ENCODE peak calls at places on chromosomes 13 and 19, in eight cellular contexts. D, I, E, F, M, V, B and X are unnamed samples.

GRCh38 chr13:108947551-108948030 is 318.2 kb downstream of the MYO16 start:
- DNase-seq in B (peak; percentile 30), M (no peak), D (no peak), E (no peak), V (no peak), F (no peak), I (no peak), X (no peak)

GRCh38 chr13:98370806-98371553 is 193.9 kb upstream of the RNF113B start:
- DNase-seq in B (peak; percentile 78), F (peak; percentile 92), V (no peak), E (no peak), D (no peak), M (peak; percentile 10), I (peak; percentile 46), X (no peak)

GRCh38 chr19:33906578-33907335 is 110.1 kb downstream of the KCTD15 start:
- DNase-seq in F (no peak), E (peak; percentile 85), B (peak; percentile 43), D (no peak), V (no peak), I (peak; percentile 13), M (no peak), X (no peak)

GRCh38 chr19:14669940-14670339 is 4.7 kb downstream of the ADGRE3 start:
- DNase-seq in I (no peak), E (no peak), B (no peak), V (no peak), D (no peak), F (no peak), M (no peak), X (no peak)

GRCh38 chr13:47215741-47216140 is 318.9 kb upstream of the HTR2A start:
- DNase-seq in E (peak; percentile 55), B (no peak), F (peak; percentile 68), D (no peak), I (no peak), M (no peak), V (no peak), X (no peak)

GRCh38 chr13:51282322-51282721 is 57.2 kb upstream of the SERPINE3 start:
- DNase-seq in E (peak; percentile 44), D (no peak), V (no peak), F (no peak), I (no peak), B (peak; percentile 79), M (no peak), X (no peak)

GRCh38 chr19:10872551-10873107 is 1.3 kb downstream of the CARM1 start:
- DNase-seq in D (peak; percentile 51), F (no peak), E (peak; percentile 46), V (peak; percentile 25), B (no peak), I (no peak), M (no peak), X (no peak)

GRCh38 chr13:45861352-45861751 is 9.8 kb upstream of the SIAH3 start:
- DNase-seq in I (no peak), D (no peak), M (no peak), E (no peak), B (no peak), F (no peak), V (no peak), X (no peak)

GRCh38 chr19:23054456-23054855 is 51.5 kb upstream of the ZNF728 start:
- DNase-seq in V (no peak), D (no peak), B (no peak), M (no peak), F (no peak), I (no peak), E (no peak), X (no peak)

GRCh38 chr13:46476174-46476573 is 76.8 kb upstream of the LRCH1 start:
- DNase-seq in M (no peak), E (no peak), V (no peak), D (no peak), I (no peak), F (no peak), B (no peak), X (no peak)

GRCh38 chr19:21604941-21605548 is 99.6 kb downstream of the ZNF429 start:
- DNase-seq in V (no peak), E (no peak), B (peak; percentile 67), I (peak; percentile 47), F (no peak), M (no peak), D (no peak), X (no peak)

GRCh38 chr13:45658586-45659235 is 43.2 kb upstream of the ERICH6B start:
- DNase-seq in B (no peak), I (no peak), D (no peak), E (no peak), V (no peak), M (no peak), F (no peak), X (no peak)

GRCh38 chr13:107284168-107284567 is 716.2 kb upstream of the ARGLU1 start:
- DNase-seq in B (no peak), D (no peak), M (no peak), F (no peak), V (no peak), E (no peak), I (no peak), X (no peak)

GRCh38 chr13:39448831-39449230 is 154.2 kb downstream of the LHFPL6 start:
- DNase-seq in D (no peak), F (no peak), M (peak; percentile 44), B (no peak), E (no peak), V (no peak), I (peak; percentile 23), X (no peak)

GRCh38 chr19:8498295-8498694 is 4.1 kb downstream of the PRAM1 start:
- DNase-seq in M (no peak), V (no peak), D (peak; percentile 27), I (no peak), F (no peak), E (peak; percentile 47), B (no peak), X (no peak)

GRCh38 chr19:46606019-46606418 is 4.9 kb downstream of the CALM3 start:
- DNase-seq in I (no peak), M (no peak), F (no peak), B (no peak), E (peak; percentile 22), V (no peak), D (peak; percentile 28), X (no peak)

GRCh38 chr19:17200408-17201079 is 14.6 kb upstream of the USE1 start:
- DNase-seq in F (no peak), B (no peak), V (no peak), E (no peak), D (no peak), I (no peak), M (no peak), X (no peak)

GRCh38 chr19:29366757-29367156 is 153.8 kb upstream of the UQCRFS1 start:
- DNase-seq in V (no peak), M (no peak), B (no peak), E (peak; percentile 34), D (no peak), I (no peak), F (no peak), X (no peak)

GRCh38 chr13:22092791-22093545 is 422.1 kb downstream of the FGF9 start:
- DNase-seq in F (no peak), I (no peak), E (no peak), B (no peak), D (no peak), M (no peak), V (no peak), X (no peak)

GRCh38 chr13:40597735-40598365 is 68.6 kb downstream of the FOXO1 start:
- DNase-seq in E (no peak), M (peak; percentile 23), I (no peak), F (no peak), V (no peak), D (no peak), B (peak; percentile 48), X (peak; percentile 37)

GRCh38 chr13:114130131-114130707 is 2.2 kb downstream of the RASA3 start:
- DNase-seq in E (peak; percentile 51), D (no peak), B (no peak), V (no peak), F (no peak), M (no peak), I (no peak), X (no peak)

GRCh38 chr13:114128348-114128623 is 4.1 kb downstream of the RASA3 start:
- DNase-seq in I (no peak), D (no peak), B (no peak), E (no peak), F (no peak), V (no peak), M (no peak), X (no peak)

GRCh38 chr13:114129649-114130062 is 2.8 kb downstream of the RASA3 start:
- DNase-seq in V (no peak), B (no peak), I (no peak), M (no peak), E (no peak), F (no peak), D (peak; percentile 73), X (no peak)

GRCh38 chr13:114127473-114128347 is 4.7 kb downstream of the RASA3 start:
- DNase-seq in F (no peak), I (no peak), M (no peak), V (no peak), B (no peak), D (no peak), E (no peak), X (no peak)

GRCh38 chr13:114128624-114129522 is 3.5 kb downstream of the RASA3 start:
- DNase-seq in F (peak; percentile 68), M (no peak), D (peak; percentile 96), I (peak; percentile 84), B (peak; percentile 48), E (no peak), V (no peak), X (no peak)
- H3K4me3 ChIP-seq in F (peak overlapping the region; percentile 93), M (no peak overlapping the region), D (peak overlapping the region; percentile 92), I (peak overlapping the region; percentile 27), B (no peak overlapping the region), E (no peak overlapping the region), V (no peak overlapping the region), X (no peak overlapping the region)

GRCh38 chr13:103961129-103961528 is 894.9 kb upstream of the SLC10A2 start:
- DNase-seq in B (no peak), F (no peak), V (no peak), I (no peak), M (no peak), D (no peak), E (no peak), X (no peak)
- H3K9me3 ChIP-seq in B (no peaks in the 10 kb centered on the region), F (no peaks in the 10 kb centered on the region), V (no peaks in the 10 kb centered on the region), I (no peaks in the 10 kb centered on the region), M (no peaks in the 10 kb centered on the region), D (no peaks in the 10 kb centered on the region), E (no peaks in the 10 kb centered on the region), X (no peaks in the 10 kb centered on the region)

GRCh38 chr19:49672131-49672919 is 4.7 kb upstream of the PRMT1 start:
- DNase-seq in F (no peak), B (peak; percentile 85), E (peak; percentile 96), M (peak; percentile 91), D (peak; percentile 66), I (peak; percentile 76), V (peak; percentile 86), X (peak; percentile 90)
- H3K4me3 ChIP-seq in F (no peak overlapping the region), B (no peak overlapping the region), E (no peak overlapping the region), M (no peak overlapping the region), D (no peak overlapping the region), I (no peak overlapping the region), V (peak overlapping the region; percentile 26), X (no peak overlapping the region)

DNA sequence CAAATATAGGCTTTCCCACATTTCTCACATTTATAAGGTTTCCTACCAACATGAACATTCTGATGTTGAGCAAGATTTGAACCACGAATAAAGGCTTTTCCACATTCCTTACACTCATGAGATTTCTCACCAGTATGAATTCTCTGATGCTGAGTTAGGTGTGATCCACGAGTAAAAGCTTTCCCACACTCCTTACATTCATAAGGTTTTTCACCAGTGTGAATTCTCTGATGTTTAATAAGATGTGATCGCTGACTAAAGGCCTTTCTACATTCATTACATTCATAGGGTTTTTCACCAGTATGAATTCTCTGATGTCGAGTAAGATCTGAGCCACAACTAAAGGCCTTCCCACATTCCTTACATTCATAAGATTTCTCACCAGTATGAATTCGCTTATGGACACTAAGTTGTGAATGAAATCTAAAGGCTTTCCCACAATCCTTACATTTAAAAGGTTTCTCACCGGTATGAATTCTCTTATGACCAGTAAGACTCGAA is 19.0 kb downstream of the ZNF790 start:
- DNase-seq in D (no peak), I (no peak), M (no peak), E (no peak), B (no peak), F (no peak), V (no peak), X (no peak)
- H3K9me3 ChIP-seq in D (peaks cover 8% of the 10 kb centered on the region), I (peaks cover 12% of the 10 kb centered on the region), M (peaks cover 13% of the 10 kb centered on the region), E (peaks cover 98% of the 10 kb centered on the region), B (peaks cover 20% of the 10 kb centered on the region), F (peaks cover 53% of the 10 kb centered on the region), V (peaks cover 8% of the 10 kb centered on the region), X (peaks cover 45% of the 10 kb centered on the region)